ENCODE peak calls at places on chromosomes 2 and 18, in four cellular contexts. One of them, this sample, is unnamed.

GRCh38 chr2:98438190-98439133 is 6.2 kb upstream of the INPP4A start:
- DNase-seq in suprapubic skin: no peak
- DNase-seq in NCI-H510A treated with DMSO at 0.1 percent for 48 hours: no peak
- DNase-seq in ureter: no peak
- DNase-seq in this sample: no peak

GRCh38 chr2:157751462-157752058 is 122.9 kb upstream of the ACVR1C start:
- DNase-seq in suprapubic skin: no peak
- DNase-seq in NCI-H510A treated with DMSO at 0.1 percent for 48 hours: no peak
- DNase-seq in ureter: no peak
- DNase-seq in this sample: no peak

GRCh38 chr2:166961933-166962332 is 73.7 kb downstream of the XIRP2 start:
- DNase-seq in suprapubic skin: no peak
- DNase-seq in NCI-H510A treated with DMSO at 0.1 percent for 48 hours: no peak
- DNase-seq in ureter: no peak
- DNase-seq in this sample: no peak

GRCh38 chr18:48940854-48941531 is 9.8 kb downstream of the SMAD7 start:
- DNase-seq in suprapubic skin: no peak
- DNase-seq in NCI-H510A treated with DMSO at 0.1 percent for 48 hours: no peak
- DNase-seq in ureter: no peak
- DNase-seq in this sample: no peak

GRCh38 chr2:148000095-148000494 is 20.4 kb downstream of the ORC4 start:
- DNase-seq in suprapubic skin: no peak
- DNase-seq in NCI-H510A treated with DMSO at 0.1 percent for 48 hours: no peak
- DNase-seq in ureter: no peak
- DNase-seq in this sample: no peak

GRCh38 chr2:196274387-196274809 is 103.0 kb upstream of the STK17B start:
- DNase-seq in suprapubic skin: no peak
- DNase-seq in NCI-H510A treated with DMSO at 0.1 percent for 48 hours: peak
- DNase-seq in ureter: no peak
- DNase-seq in this sample: peak

GRCh38 chr2:54610700-54611099 is 112.8 kb upstream of the EML6 start:
- DNase-seq in suprapubic skin: no peak
- DNase-seq in NCI-H510A treated with DMSO at 0.1 percent for 48 hours: peak
- DNase-seq in ureter: no peak
- DNase-seq in this sample: no peak

GRCh38 chr2:10490806-10491291 is 42.7 kb upstream of the ODC1 start:
- DNase-seq in suprapubic skin: peak
- DNase-seq in NCI-H510A treated with DMSO at 0.1 percent for 48 hours: no peak
- DNase-seq in ureter: peak
- DNase-seq in this sample: no peak

GRCh38 chr2:101665312-101665711 is 32.2 kb upstream of the MAP4K4 start:
- DNase-seq in suprapubic skin: no peak
- DNase-seq in NCI-H510A treated with DMSO at 0.1 percent for 48 hours: no peak
- DNase-seq in ureter: no peak
- DNase-seq in this sample: no peak

GRCh38 chr2:175690113-175690716 is 311.9 kb downstream of the LNPK start:
- DNase-seq in suprapubic skin: no peak
- DNase-seq in NCI-H510A treated with DMSO at 0.1 percent for 48 hours: peak
- DNase-seq in ureter: no peak
- DNase-seq in this sample: peak

GRCh38 chr2:31428001-31428418 is 13.5 kb upstream of the XDH start:
- DNase-seq in suprapubic skin: no peak
- DNase-seq in NCI-H510A treated with DMSO at 0.1 percent for 48 hours: no peak
- DNase-seq in ureter: no peak
- DNase-seq in this sample: no peak

GRCh38 chr2:10454505-10454904 is 6.4 kb upstream of the ODC1 start:
- DNase-seq in suprapubic skin: no peak
- DNase-seq in NCI-H510A treated with DMSO at 0.1 percent for 48 hours: no peak
- DNase-seq in ureter: no peak
- DNase-seq in this sample: no peak

GRCh38 chr2:233152541-233152940 is 92.4 kb downstream of the INPP5D start:
- DNase-seq in suprapubic skin: no peak
- DNase-seq in NCI-H510A treated with DMSO at 0.1 percent for 48 hours: no peak
- DNase-seq in ureter: no peak
- DNase-seq in this sample: peak

GRCh38 chr2:42832289-42832634 is 39.9 kb upstream of the HAAO start:
- DNase-seq in suprapubic skin: peak
- DNase-seq in NCI-H510A treated with DMSO at 0.1 percent for 48 hours: no peak
- DNase-seq in ureter: no peak
- DNase-seq in this sample: no peak

GRCh38 chr2:127511917-127512316 is 14.4 kb downstream of the IWS1 start:
- DNase-seq in suprapubic skin: no peak
- DNase-seq in NCI-H510A treated with DMSO at 0.1 percent for 48 hours: no peak
- DNase-seq in ureter: no peak
- DNase-seq in this sample: no peak

GRCh38 chr2:37355735-37356134 is 11.3 kb downstream of the QPCT start:
- DNase-seq in suprapubic skin: no peak
- DNase-seq in NCI-H510A treated with DMSO at 0.1 percent for 48 hours: peak
- DNase-seq in ureter: no peak
- DNase-seq in this sample: no peak

GRCh38 chr2:147433822-147434221 is 411.0 kb upstream of the ACVR2A start:
- DNase-seq in suprapubic skin: no peak
- DNase-seq in NCI-H510A treated with DMSO at 0.1 percent for 48 hours: no peak
- DNase-seq in ureter: no peak
- DNase-seq in this sample: no peak

GRCh38 chr2:160315337-160315736 is 115.3 kb upstream of the ITGB6 start:
- DNase-seq in suprapubic skin: no peak
- DNase-seq in NCI-H510A treated with DMSO at 0.1 percent for 48 hours: no peak
- DNase-seq in ureter: no peak
- DNase-seq in this sample: no peak

GRCh38 chr2:231132126-231132525 is 7.3 kb upstream of the HTR2B start:
- DNase-seq in suprapubic skin: no peak
- DNase-seq in NCI-H510A treated with DMSO at 0.1 percent for 48 hours: no peak
- DNase-seq in ureter: no peak
- DNase-seq in this sample: no peak

GRCh38 chr2:13694673-13695072 is 937.8 kb upstream of the LRATD1 start:
- DNase-seq in suprapubic skin: no peak
- DNase-seq in NCI-H510A treated with DMSO at 0.1 percent for 48 hours: no peak
- DNase-seq in ureter: no peak
- DNase-seq in this sample: no peak

GRCh38 chr18:78982186-78982585 is 2.6 kb downstream of the SALL3 start:
- DNase-seq in suprapubic skin: no peak
- DNase-seq in NCI-H510A treated with DMSO at 0.1 percent for 48 hours: no peak
- DNase-seq in ureter: no peak
- DNase-seq in this sample: no peak

GRCh38 chr2:49973917-49974368 is 819.6 kb upstream of the FSHR start:
- DNase-seq in suprapubic skin: peak
- DNase-seq in NCI-H510A treated with DMSO at 0.1 percent for 48 hours: peak
- DNase-seq in ureter: peak
- DNase-seq in this sample: peak

GRCh38 chr2:8312221-8312620 is 369.6 kb upstream of the ID2 start:
- DNase-seq in suprapubic skin: no peak
- DNase-seq in NCI-H510A treated with DMSO at 0.1 percent for 48 hours: no peak
- DNase-seq in ureter: no peak
- DNase-seq in this sample: no peak

GRCh38 chr2:57886196-57886786 is 160.3 kb upstream of the VRK2 start:
- DNase-seq in suprapubic skin: no peak
- DNase-seq in NCI-H510A treated with DMSO at 0.1 percent for 48 hours: peak
- DNase-seq in ureter: no peak
- DNase-seq in this sample: peak

GRCh38 chr2:187310696-187311095 is 137.4 kb downstream of the CALCRL start:
- DNase-seq in suprapubic skin: no peak
- DNase-seq in NCI-H510A treated with DMSO at 0.1 percent for 48 hours: no peak
- DNase-seq in ureter: no peak
- DNase-seq in this sample: peak

GRCh38 chr2:33247325-33247724 is 229.1 kb upstream of the RASGRP3 start:
- DNase-seq in suprapubic skin: no peak
- DNase-seq in NCI-H510A treated with DMSO at 0.1 percent for 48 hours: no peak
- DNase-seq in ureter: no peak
- DNase-seq in this sample: no peak

GRCh38 chr18:12520442-12520992 is 112.8 kb downstream of the PRELID3A start:
- DNase-seq in suprapubic skin: no peak
- DNase-seq in NCI-H510A treated with DMSO at 0.1 percent for 48 hours: no peak
- DNase-seq in ureter: no peak
- DNase-seq in this sample: no peak